ENCODE peak calls at places on chromosomes 1 and 21, in seven cellular contexts. M, D, Y, A, E, S and N are unnamed samples.

GRCh38 chr21:16554522-16554921 is 824.7 kb downstream of the USP25 start:
- DNase-seq in E (no peak), D (no peak), M (no peak), A (no peak), S (no peak), Y (no peak), N (no peak)

GRCh38 chr1:29315876-29316275 is 79.6 kb downstream of the PTPRU start:
- DNase-seq in E (no peak), Y (no peak), S (no peak), A (no peak), M (no peak), D (no peak), N (no peak)

GRCh38 chr1:67759066-67759465 is 74.1 kb downstream of the GADD45A start:
- DNase-seq in Y (no peak), E (no peak), A (no peak), M (no peak), S (no peak), D (no peak), N (no peak)

GRCh38 chr1:12539705-12540579 is 78.1 kb downstream of the DHRS3 start:
- DNase-seq in D (no peak), S (no peak), A (no peak), E (no peak), M (no peak), Y (no peak), N (peak; percentile 20)

GRCh38 chr1:16430598-16430997 is 6.6 kb downstream of the SPATA21 start:
- DNase-seq in Y (no peak), M (no peak), A (no peak), S (no peak), E (peak; percentile 23), D (no peak), N (peak; percentile 12)

GRCh38 chr1:53669511-53670191 is 69.3 kb downstream of the GLIS1 start:
- DNase-seq in A (no peak), S (no peak), Y (no peak), E (no peak), D (no peak), M (no peak), N (no peak)

GRCh38 chr1:229266832-229267500 is 3.9 kb upstream of the RAB4A start:
- DNase-seq in S (peak; percentile 46), E (no peak), A (no peak), M (no peak), Y (no peak), D (no peak), N (no peak)

GRCh38 chr1:27395441-27396195 is 3.2 kb downstream of the GPR3 start:
- DNase-seq in A (peak; percentile 61), E (peak; percentile 91), M (peak; percentile 70), S (peak; percentile 89), Y (peak; percentile 84), D (peak; percentile 90), N (peak; percentile 68)

GRCh38 chr1:11918779-11919519 is 7.3 kb downstream of the KIAA2013 start:
- DNase-seq in D (no peak), S (no peak), M (peak; percentile 62), Y (no peak), E (no peak), A (no peak), N (no peak)

GRCh38 chr21:45403825-45404725 is 890 bp upstream of the COL18A1 start:
- DNase-seq in A (no peak), E (no peak), M (no peak), S (no peak), Y (no peak), D (no peak), N (no peak)

GRCh38 chr21:25949701-25950100 is 214.9 kb downstream of the GABPA start:
- DNase-seq in M (no peak), S (no peak), Y (no peak), E (no peak), D (no peak), A (no peak), N (no peak)

GRCh38 chr1:78229344-78229743 is 183.6 kb downstream of the GIPC2 start:
- DNase-seq in E (no peak), S (no peak), M (no peak), D (no peak), A (no peak), Y (no peak), N (no peak)

GRCh38 chr1:67749263-67749843 is 64.4 kb downstream of the GADD45A start:
- DNase-seq in Y (no peak), A (no peak), S (no peak), M (peak; percentile 56), E (no peak), D (no peak), N (no peak)

GRCh38 chr21:42614391-42614790 is 39.0 kb upstream of the PDE9A start:
- DNase-seq in D (no peak), E (peak; percentile 26), A (no peak), Y (peak; percentile 67), M (no peak), S (peak; percentile 75), N (no peak)

GRCh38 chr1:22104865-22105437 is 37.9 kb downstream of the WNT4 start:
- DNase-seq in Y (peak; percentile 80), D (no peak), M (no peak), S (peak; percentile 74), A (no peak), E (no peak), N (no peak)

GRCh38 chr1:230459463-230459862 is 33.3 kb upstream of the PGBD5 start:
- DNase-seq in Y (no peak), E (no peak), M (no peak), A (no peak), D (no peak), S (no peak), N (peak; percentile 87)

GRCh38 chr1:63810936-63811335 is 37.1 kb downstream of the ROR1 start:
- DNase-seq in D (no peak), A (no peak), Y (no peak), E (no peak), S (no peak), M (no peak), N (no peak)

GRCh38 chr21:36288651-36289243 is 31.2 kb upstream of the MORC3 start:
- DNase-seq in A (no peak), D (no peak), Y (no peak), E (no peak), M (no peak), S (no peak), N (no peak)

GRCh38 chr1:47578026-47578861 is 140.4 kb downstream of the FOXD2 start:
- DNase-seq in A (no peak), E (no peak), Y (no peak), M (no peak), S (no peak), D (no peak), N (no peak)